ENCODE peak calls at places on chromosomes 13 and 19, in nine cellular contexts. U is HT1080; S is cardiac fibroblast; O is astrocyte of the spinal cord; G is stimulated activated CD4-positive, alpha-beta T cell treated with anti-CD3 and anti-CD28 coated beads, Interleukin-15, amount 100 ng/mL, for 1 hour; Q is activated T-helper 1 cell treated with anti-CD3 and anti-CD28 coated beads, Interleukin-2, amount 50 U/mL, for 16 hours; E is HTR-8/SVneo; V is HEK293T; A is breast epithelium. F is an unnamed sample.

GRCh38 chr19:29308977-29309520 is 96.1 kb upstream of the UQCRFS1 start:
- DNase-seq in U (no peak), S (no peak), O (no peak), G (no peak), Q (no peak), E (no peak), V (no peak), A (no peak), F (no peak)

GRCh38 chr19:4506449-4507149 is 11.7 kb downstream of the PLIN4 start:
- DNase-seq in U (peak; percentile 85), S (peak; percentile 71), O (peak; percentile 70), G (no peak), Q (no peak), E (peak; percentile 41), V (no peak), A (no peak), F (no peak)

GRCh38 chr19:3249408-3249807 is 24.9 kb downstream of the CELF5 start:
- DNase-seq in U (peak; percentile 33), S (no peak), O (no peak), G (no peak), Q (no peak), E (no peak), V (peak; percentile 83), A (no peak), F (no peak)

GRCh38 chr13:99323488-99323887 is 16.3 kb upstream of the GPR183 start:
- DNase-seq in U (peak; percentile 68), S (peak; percentile 30), O (no peak), G (no peak), Q (no peak), E (no peak), V (no peak), A (no peak), F (no peak)

GRCh38 chr19:36049080-36049698 is 4.9 kb downstream of the THAP8 start:
- DNase-seq in U (no peak), S (no peak), O (no peak), G (no peak), Q (no peak), E (no peak), V (no peak), A (no peak), F (no peak)

GRCh38 chr13:91657283-91657682 is 258.9 kb downstream of the GPC5 start:
- DNase-seq in U (no peak), S (no peak), O (no peak), G (no peak), Q (no peak), E (no peak), V (no peak), A (no peak), F (no peak)

GRCh38 chr13:101579291-101579802 is 126.9 kb downstream of the ITGBL1 start:
- DNase-seq in U (peak; percentile 51), S (peak; percentile 58), O (peak; percentile 71), G (no peak), Q (no peak), E (no peak), V (no peak), A (no peak), F (no peak)

GRCh38 chr19:32318884-32319520 is 26.4 kb upstream of the ZNF507 start:
- DNase-seq in U (no peak), S (peak; percentile 12), O (no peak), G (no peak), Q (no peak), E (no peak), V (peak; percentile 60), A (no peak), F (peak; percentile 21)

GRCh38 chr19:50838239-50838638 is 4.9 kb upstream of the KLK15 start:
- DNase-seq in U (peak; percentile 28), S (peak; percentile 10), O (no peak), G (no peak), Q (no peak), E (no peak), V (peak; percentile 55), A (no peak), F (no peak)

GRCh38 chr13:35630551-35631275 is 154.2 kb upstream of the MAB21L1 start:
- DNase-seq in U (peak; percentile 52), S (peak; percentile 66), O (peak; percentile 57), G (no peak), Q (no peak), E (peak; percentile 12), V (peak; percentile 52), A (no peak), F (peak; percentile 76)

GRCh38 chr19:18456974-18457373 is 19.0 kb upstream of the ISYNA1 start:
- DNase-seq in U (no peak), S (no peak), O (no peak), G (no peak), Q (no peak), E (no peak), V (no peak), A (no peak), F (peak; percentile 71)

GRCh38 chr19:1882089-1882785 is 3.1 kb downstream of the ABHD17A start:
- DNase-seq in U (no peak), S (no peak), O (no peak), G (no peak), Q (peak; percentile 57), E (no peak), V (no peak), A (no peak), F (no peak)

GRCh38 chr13:113874177-113874576 is 10.3 kb upstream of the GAS6 start:
- DNase-seq in U (no peak), S (no peak), O (no peak), G (no peak), Q (no peak), E (no peak), V (no peak), A (no peak), F (no peak)

GRCh38 chr19:32407004-32407992 is 1.7 kb downstream of the DPY19L3 start:
- DNase-seq in U (peak; percentile 11), S (peak; percentile 80), O (peak; percentile 39), G (no peak), Q (no peak), E (no peak), V (no peak), A (no peak), F (peak; percentile 25)

GRCh38 chr13:29502391-29503008 is 93.0 kb downstream of the SLC7A1 start:
- DNase-seq in U (no peak), S (no peak), O (no peak), G (no peak), Q (no peak), E (no peak), V (no peak), A (no peak), F (no peak)

GRCh38 chr13:32737111-32737571 is 150.9 kb downstream of the PDS5B start:
- DNase-seq in U (no peak), S (peak; percentile 51), O (peak; percentile 44), G (no peak), Q (no peak), E (no peak), V (no peak), A (no peak), F (no peak)

GRCh38 chr19:30719189-30719990 is 347.2 kb downstream of the ZNF536 start:
- DNase-seq in U (no peak), S (peak; percentile 18), O (peak; percentile 2), G (no peak), Q (no peak), E (no peak), V (peak; percentile 54), A (no peak), F (peak; percentile 47)

F was measured in cerebellar cortex.